ENCODE peak calls at places on chromosomes 4 and X, in six cellular contexts. One of them, this sample, is unnamed. For H3K36me3 and H3K4me1, the result is how much of the 10 kb centered on the place peaks cover.

GRCh38 chr4:123390846-123391456 is 5.6 kb upstream of the SPRY1 start:
- DNase-seq in body of pancreas: no peak
- DNase-seq in tibial nerve: no peak
- DNase-seq in adrenal gland: no peak
- DNase-seq in heart left ventricle: no peak
- DNase-seq in sigmoid colon: no peak
- DNase-seq in this sample: no peak

GRCh38 chrX:129523076-129524055 is at the start of gene SMARCA1:
- DNase-seq in body of pancreas: peak
- DNase-seq in tibial nerve: peak
- DNase-seq in adrenal gland: peak
- DNase-seq in heart left ventricle: peak
- DNase-seq in sigmoid colon: peak
- DNase-seq in this sample: no peak

GRCh38 chr4:164768516-164768915 is 14.6 kb downstream of the SMIM31 start:
- DNase-seq in body of pancreas: no peak
- DNase-seq in tibial nerve: no peak
- DNase-seq in adrenal gland: no peak
- DNase-seq in heart left ventricle: no peak
- DNase-seq in sigmoid colon: no peak
- DNase-seq in this sample: no peak

GRCh38 chr4:57303012-57303751 is 193.0 kb upstream of the IGFBP7 start:
- DNase-seq in body of pancreas: no peak
- DNase-seq in tibial nerve: no peak
- DNase-seq in adrenal gland: no peak
- DNase-seq in heart left ventricle: no peak
- DNase-seq in sigmoid colon: no peak
- DNase-seq in this sample: no peak

GRCh38 chr4:182880387-182881356 is 36.5 kb downstream of the DCTD start:
- DNase-seq in body of pancreas: no peak
- DNase-seq in tibial nerve: no peak
- DNase-seq in adrenal gland: peak
- DNase-seq in heart left ventricle: peak
- DNase-seq in sigmoid colon: peak
- DNase-seq in this sample: peak

GRCh38 chrX:49053223-49054072 is 5.4 kb upstream of the CCDC120 start:
- DNase-seq in body of pancreas: peak
- DNase-seq in tibial nerve: no peak
- DNase-seq in adrenal gland: peak
- DNase-seq in heart left ventricle: peak
- DNase-seq in sigmoid colon: peak
- DNase-seq in this sample: no peak

GRCh38 chr4:176063718-176064117 is 1.9 kb upstream of the WDR17 start:
- DNase-seq in body of pancreas: no peak
- DNase-seq in tibial nerve: no peak
- DNase-seq in adrenal gland: no peak
- DNase-seq in heart left ventricle: no peak
- DNase-seq in sigmoid colon: no peak
- DNase-seq in this sample: no peak

GRCh38 chrX:116232833-116233232 is 62.3 kb downstream of the AGTR2 start:
- DNase-seq in body of pancreas: no peak
- DNase-seq in tibial nerve: no peak
- DNase-seq in adrenal gland: no peak
- DNase-seq in heart left ventricle: no peak
- DNase-seq in sigmoid colon: no peak
- DNase-seq in this sample: no peak

GRCh38 chrX:108399427-108400165 is 38.6 kb downstream of the COL4A6 start:
- DNase-seq in body of pancreas: no peak
- DNase-seq in tibial nerve: no peak
- DNase-seq in adrenal gland: no peak
- DNase-seq in heart left ventricle: no peak
- DNase-seq in sigmoid colon: no peak
- DNase-seq in this sample: no peak

GRCh38 chrX:119181491-119181890 is 53.9 kb upstream of the KIAA1210 start:
- DNase-seq in body of pancreas: peak
- DNase-seq in tibial nerve: no peak
- DNase-seq in adrenal gland: peak
- DNase-seq in heart left ventricle: no peak
- DNase-seq in sigmoid colon: no peak
- DNase-seq in this sample: no peak

GRCh38 chr4:33998204-33998603 is 2246.1 kb downstream of the ARAP2 start:
- DNase-seq in body of pancreas: no peak
- DNase-seq in tibial nerve: no peak
- DNase-seq in adrenal gland: no peak
- DNase-seq in heart left ventricle: no peak
- DNase-seq in sigmoid colon: no peak
- DNase-seq in this sample: no peak

GRCh38 chr4:87005690-87006461 is 71.1 kb downstream of the AFF1 start:
- DNase-seq in body of pancreas: no peak
- DNase-seq in tibial nerve: no peak
- DNase-seq in adrenal gland: no peak
- DNase-seq in heart left ventricle: no peak
- DNase-seq in sigmoid colon: no peak
- DNase-seq in this sample: peak

GRCh38 chrX:1205681-1206611 is 6.5 kb downstream of the CRLF2 start:
- DNase-seq in body of pancreas: peak
- DNase-seq in tibial nerve: no peak
- DNase-seq in adrenal gland: no peak
- DNase-seq in heart left ventricle: no peak
- DNase-seq in sigmoid colon: peak
- DNase-seq in this sample: no peak

DNA sequence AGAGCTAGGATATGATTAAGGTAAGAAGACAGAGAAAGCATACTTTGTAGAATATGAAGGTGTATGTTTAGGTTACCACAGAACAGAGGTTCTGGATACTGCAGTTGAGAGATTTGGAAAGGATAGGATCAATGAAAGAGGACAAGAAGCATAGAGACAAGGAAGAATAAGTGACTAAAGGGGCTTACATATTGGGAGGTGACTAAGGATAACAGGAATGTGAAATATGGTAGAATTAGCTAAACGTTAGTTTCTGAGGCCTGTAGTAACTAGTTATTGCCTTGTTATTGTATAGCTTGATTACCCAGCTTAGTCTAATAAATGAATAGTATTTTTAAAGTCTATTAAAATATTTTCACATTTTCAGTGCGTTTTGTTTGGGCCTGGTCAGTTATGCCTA is 38.2 kb downstream of the CENPI start:
- DNase-seq in body of pancreas: no peak
- DNase-seq in tibial nerve: no peak
- DNase-seq in adrenal gland: no peak
- DNase-seq in heart left ventricle: no peak
- DNase-seq in sigmoid colon: no peak
- DNase-seq in this sample: no peak
- H3K36me3 ChIP-seq in body of pancreas: under half
- H3K36me3 ChIP-seq in tibial nerve: under half
- H3K36me3 ChIP-seq in adrenal gland: under half
- H3K36me3 ChIP-seq in heart left ventricle: under half
- H3K36me3 ChIP-seq in sigmoid colon: under half
- H3K36me3 ChIP-seq in this sample: under half

DNA sequence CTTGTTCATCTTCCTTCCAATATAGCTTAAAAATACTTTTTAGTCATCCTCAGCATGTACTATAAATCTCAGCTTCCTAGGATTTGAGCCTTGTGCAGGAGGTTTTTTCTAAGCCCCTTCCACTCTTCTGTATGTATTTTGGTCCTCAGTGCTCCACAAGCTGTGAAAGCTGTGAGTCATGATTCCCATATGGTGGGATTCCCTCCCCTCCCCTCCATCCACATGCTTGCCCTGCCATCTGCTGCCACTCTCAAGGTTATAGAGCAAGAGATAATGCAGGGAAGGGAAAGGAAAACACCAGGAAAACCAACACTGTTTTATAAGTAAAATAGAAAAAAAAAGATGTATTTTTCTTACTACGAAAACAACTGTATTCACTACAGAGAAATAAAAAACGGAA is 58.5 kb upstream of the AP1S2 start:
- DNase-seq in body of pancreas: no peak
- DNase-seq in tibial nerve: no peak
- DNase-seq in adrenal gland: no peak
- DNase-seq in heart left ventricle: no peak
- DNase-seq in sigmoid colon: no peak
- DNase-seq in this sample: no peak
- H3K4me1 ChIP-seq in body of pancreas: under half
- H3K4me1 ChIP-seq in tibial nerve: under half
- H3K4me1 ChIP-seq in adrenal gland: under half
- H3K4me1 ChIP-seq in heart left ventricle: under half
- H3K4me1 ChIP-seq in sigmoid colon: under half
- H3K4me1 ChIP-seq in this sample: under half

GRCh38 chr4:103075435-103075893 is 1.1 kb downstream of the SLC9B2 start:
- DNase-seq in body of pancreas: no peak
- DNase-seq in tibial nerve: no peak
- DNase-seq in adrenal gland: no peak
- DNase-seq in heart left ventricle: no peak
- DNase-seq in sigmoid colon: no peak
- DNase-seq in this sample: no peak

GRCh38 chr4:103074598-103075434 is 1.7 kb downstream of the SLC9B2 start:
- DNase-seq in body of pancreas: no peak
- DNase-seq in tibial nerve: no peak
- DNase-seq in adrenal gland: no peak
- DNase-seq in heart left ventricle: no peak
- DNase-seq in sigmoid colon: no peak
- DNase-seq in this sample: no peak

GRCh38 chr4:103076777-103077347 is 301 bp upstream of the SLC9B2 start:
- DNase-seq in body of pancreas: no peak
- DNase-seq in tibial nerve: no peak
- DNase-seq in adrenal gland: no peak
- DNase-seq in heart left ventricle: no peak
- DNase-seq in sigmoid colon: no peak
- DNase-seq in this sample: no peak

GRCh38 chr4:103074039-103074438 is 2.5 kb downstream of the SLC9B2 start:
- DNase-seq in body of pancreas: no peak
- DNase-seq in tibial nerve: no peak
- DNase-seq in adrenal gland: no peak
- DNase-seq in heart left ventricle: no peak
- DNase-seq in sigmoid colon: no peak
- DNase-seq in this sample: no peak

DNA sequence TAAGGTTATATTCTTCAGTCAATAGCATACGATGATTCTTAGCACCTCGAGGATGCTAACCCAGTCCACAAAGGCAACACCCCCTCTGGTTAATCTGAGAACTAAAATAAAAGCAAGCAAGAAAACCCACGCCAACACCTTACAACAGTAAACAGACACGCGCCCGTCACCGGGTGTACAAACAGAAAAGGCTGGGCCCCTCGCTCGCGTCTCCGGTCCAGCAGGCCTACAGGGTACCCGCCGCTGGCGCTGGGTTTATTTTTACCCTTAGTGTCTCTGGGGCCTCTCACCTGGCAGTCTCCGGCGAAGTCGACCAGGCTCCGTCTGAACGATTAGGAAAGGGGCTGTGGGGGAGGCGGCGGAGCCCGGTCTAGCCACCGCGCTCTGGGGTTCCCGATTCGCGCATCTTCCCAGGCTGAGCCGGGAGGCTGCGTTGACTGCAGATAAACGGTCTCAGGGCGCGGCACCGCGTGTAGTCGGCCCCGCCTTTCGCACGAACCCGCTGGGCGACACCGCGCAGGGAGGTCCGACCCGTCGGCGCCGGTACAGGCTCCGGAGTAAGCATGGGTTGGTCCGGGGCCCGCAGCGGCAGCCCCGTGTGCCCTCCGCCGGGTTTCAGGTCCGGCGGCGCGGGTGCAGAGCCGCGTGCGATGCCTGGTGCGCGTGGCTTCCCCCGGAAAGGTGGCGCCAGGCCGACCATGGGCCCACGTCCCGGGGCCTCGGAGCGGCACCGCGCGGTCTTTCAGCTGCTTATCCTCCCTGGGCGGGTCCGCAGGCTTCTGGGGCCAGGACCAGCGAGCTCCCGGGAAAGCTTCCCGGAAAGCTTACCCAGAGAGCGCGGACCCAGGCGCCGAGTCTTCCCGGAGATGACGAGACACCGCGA is at the start of gene SLC9B2:
- DNase-seq in body of pancreas: peak
- DNase-seq in tibial nerve: peak
- DNase-seq in adrenal gland: peak
- DNase-seq in heart left ventricle: peak
- DNase-seq in sigmoid colon: peak
- DNase-seq in this sample: peak
- TF ChIP-seq POLR2A in body of pancreas: peak
- TF ChIP-seq POLR2A in tibial nerve: peak
- TF ChIP-seq POLR2A in adrenal gland: no peak
- TF ChIP-seq POLR2A in heart left ventricle: no peak
- TF ChIP-seq POLR2A in sigmoid colon: no peak
- TF ChIP-seq POLR2A in this sample: peak

GRCh38 chr4:75953509-75953908 is 12.7 kb upstream of the NAAA start:
- DNase-seq in body of pancreas: no peak
- DNase-seq in tibial nerve: no peak
- DNase-seq in adrenal gland: no peak
- DNase-seq in heart left ventricle: no peak
- DNase-seq in sigmoid colon: no peak
- DNase-seq in this sample: no peak

GRCh38 chr4:75948822-75949444 is 8.1 kb upstream of the NAAA start:
- DNase-seq in body of pancreas: no peak
- DNase-seq in tibial nerve: no peak
- DNase-seq in adrenal gland: no peak
- DNase-seq in heart left ventricle: no peak
- DNase-seq in sigmoid colon: no peak
- DNase-seq in this sample: no peak

GRCh38 chr4:75950416-75950815 is 9.6 kb upstream of the NAAA start:
- DNase-seq in body of pancreas: no peak
- DNase-seq in tibial nerve: no peak
- DNase-seq in adrenal gland: no peak
- DNase-seq in heart left ventricle: no peak
- DNase-seq in sigmoid colon: no peak
- DNase-seq in this sample: no peak
- H3K36me3 ChIP-seq in body of pancreas: under half
- H3K36me3 ChIP-seq in tibial nerve: under half
- H3K36me3 ChIP-seq in adrenal gland: half or more
- H3K36me3 ChIP-seq in heart left ventricle: half or more
- H3K36me3 ChIP-seq in sigmoid colon: under half
- H3K36me3 ChIP-seq in this sample: under half